ENCODE peak calls at places on chromosomes 5 and 9, in seven cellular contexts. N is activated naive CD8-positive, alpha-beta T cell treated with anti-CD3 and anti-CD28 coated beads for 36 hours; M is myocyte; U is HFF-Myc; B is kidney tubule cell; Z is mesenchymal stem cell; G is lung. J is an unnamed sample.
A peak's percentile ranks its signal among the peaks of the same experiment; 100 is the strongest.

GRCh38 chr9:136621734-136622093 is 41.0 kb upstream of the EGFL7 start:
- DNase-seq in N (no peak), M (no peak), U (no peak), B (no peak), Z (no peak), G (no peak), J (no peak)

GRCh38 chr5:32319392-32319791 is 6.7 kb upstream of the MTMR12 start:
- DNase-seq in N (no peak), M (no peak), U (no peak), B (no peak), Z (no peak), G (no peak), J (no peak)

GRCh38 chr9:136051568-136052432 is 43.3 kb downstream of the NACC2 start:
- DNase-seq in N (no peak), M (peak; percentile 78), U (peak; percentile 81), B (peak; percentile 96), Z (peak; percentile 98), G (peak; percentile 75), J (no peak)

GRCh38 chr9:127214421-127215265 is 49.9 kb upstream of the GARNL3 start:
- DNase-seq in N (peak; percentile 54), M (peak; percentile 89), U (no peak), B (peak; percentile 67), Z (peak; percentile 51), G (peak; percentile 64), J (peak; percentile 60)

GRCh38 chr9:93091056-93091452 is 5.0 kb upstream of the CARD19 start:
- DNase-seq in N (no peak), M (no peak), U (no peak), B (peak; percentile 5), Z (no peak), G (no peak), J (no peak)

GRCh38 chr5:132916086-132916485 is 42.6 kb downstream of the LEAP2 start:
- DNase-seq in N (no peak), M (no peak), U (no peak), B (no peak), Z (no peak), G (no peak), J (no peak)

GRCh38 chr5:74070766-74071165 is 444.8 kb downstream of the ARHGEF28 start:
- DNase-seq in N (no peak), M (peak; percentile 38), U (no peak), B (no peak), Z (no peak), G (no peak), J (no peak)

GRCh38 chr5:5483880-5484595 is 61.6 kb downstream of the ICE1 start:
- DNase-seq in N (no peak), M (no peak), U (no peak), B (peak; percentile 70), Z (peak; percentile 13), G (no peak), J (no peak)

GRCh38 chr5:16558984-16559629 is 57.7 kb downstream of the RETREG1 start:
- DNase-seq in N (no peak), M (no peak), U (no peak), B (no peak), Z (no peak), G (no peak), J (no peak)

GRCh38 chr5:24539625-24540024 is 105.2 kb downstream of the CDH10 start:
- DNase-seq in N (no peak), M (no peak), U (no peak), B (no peak), Z (peak; percentile 80), G (no peak), J (no peak)

GRCh38 chr5:56481147-56481997 is 248.2 kb upstream of the ANKRD55 start:
- DNase-seq in N (peak; percentile 15), M (peak; percentile 29), U (no peak), B (peak; percentile 38), Z (peak; percentile 71), G (peak; percentile 37), J (peak; percentile 25)

GRCh38 chr9:131727184-131727785 is 12.6 kb downstream of the RAPGEF1 start:
- DNase-seq in N (peak; percentile 33), M (peak; percentile 63), U (no peak), B (peak; percentile 79), Z (peak; percentile 71), G (no peak), J (no peak)

GRCh38 chr5:166724284-166724683 is 1567.2 kb upstream of the WWC1 start:
- DNase-seq in N (no peak), M (no peak), U (no peak), B (no peak), Z (peak; percentile 80), G (no peak), J (no peak)

GRCh38 chr5:73286891-73287290 is 113.9 kb downstream of the TMEM174 start:
- DNase-seq in N (no peak), M (no peak), U (no peak), B (no peak), Z (no peak), G (no peak), J (no peak)

GRCh38 chr9:124794902-124795491 is 18.1 kb downstream of the OLFML2A start:
- DNase-seq in N (no peak), M (no peak), U (no peak), B (peak; percentile 23), Z (no peak), G (no peak), J (no peak)

GRCh38 chr5:78534148-78535009 is 114.2 kb downstream of the LHFPL2 start:
- DNase-seq in N (no peak), M (peak; percentile 73), U (no peak), B (no peak), Z (peak; percentile 82), G (no peak), J (no peak)

GRCh38 chr5:103340717-103341397 is 82.3 kb downstream of the MACIR start:
- DNase-seq in N (no peak), M (no peak), U (no peak), B (no peak), Z (peak; percentile 56), G (no peak), J (no peak)

GRCh38 chr9:26066237-26066636 is 388.0 kb upstream of the TUSC1 start:
- DNase-seq in N (no peak), M (no peak), U (no peak), B (no peak), Z (no peak), G (no peak), J (no peak)

GRCh38 chr5:96433066-96433447 is at the start of gene PCSK1:
- DNase-seq in N (no peak), M (no peak), U (no peak), B (no peak), Z (no peak), G (no peak), J (no peak)

GRCh38 chr5:89043676-89044075 is 160.7 kb upstream of the MEF2C start:
- DNase-seq in N (no peak), M (no peak), U (no peak), B (peak; percentile 77), Z (no peak), G (no peak), J (no peak)

GRCh38 chr5:81908771-81909170 is 63.1 kb upstream of the ATG10 start:
- DNase-seq in N (no peak), M (no peak), U (no peak), B (no peak), Z (no peak), G (no peak), J (no peak)

GRCh38 chr5:148776780-148777179 is 49.6 kb upstream of the ADRB2 start:
- DNase-seq in N (no peak), M (peak; percentile 81), U (peak; percentile 61), B (peak; percentile 91), Z (peak; percentile 73), G (no peak), J (no peak)

GRCh38 chr9:134396258-134396742 is 70.0 kb downstream of the RXRA start:
- DNase-seq in N (peak; percentile 68), M (no peak), U (no peak), B (no peak), Z (no peak), G (no peak), J (peak; percentile 41)

GRCh38 chr5:99032234-99033013 is 103.6 kb upstream of the CHD1 start:
- DNase-seq in N (peak; percentile 14), M (peak; percentile 76), U (peak; percentile 47), B (peak; percentile 72), Z (peak; percentile 82), G (peak; percentile 48), J (no peak)

GRCh38 chr5:79107020-79107796 is 4.4 kb upstream of the BHMT start:
- DNase-seq in N (no peak), M (no peak), U (peak; percentile 4), B (peak; percentile 71), Z (peak; percentile 87), G (no peak), J (no peak)

GRCh38 chr5:2867373-2867933 is 116.0 kb upstream of the IRX2 start:
- DNase-seq in N (no peak), M (no peak), U (no peak), B (no peak), Z (no peak), G (no peak), J (no peak)